ENCODE peak calls at places on chromosomes 7 and 10, in five cellular contexts. One of them, this sample, is unnamed. For H3K9me3, the result is how much of the 10 kb centered on the place peaks cover.

GRCh38 chr7:41029072-41029492 is 673.8 kb downstream of the INHBA start:
- ATAC-seq in heart left ventricle: no peak
- ATAC-seq in naive thymus-derived CD4-positive, alpha-beta T cell: no peak
- ATAC-seq in aorta: no peak
- ATAC-seq in A549: peak
- ATAC-seq in this sample: no peak

GRCh38 chr10:130160775-130161174 is 24.6 kb downstream of the GLRX3 start:
- ATAC-seq in naive thymus-derived CD4-positive, alpha-beta T cell: peak
- ATAC-seq in aorta: no peak
- ATAC-seq in heart left ventricle: no peak
- ATAC-seq in A549: no peak
- ATAC-seq in this sample: no peak

GRCh38 chr7:112162161-112163020 is 43.8 kb downstream of the DOCK4 start:
- ATAC-seq in aorta: peak
- ATAC-seq in naive thymus-derived CD4-positive, alpha-beta T cell: no peak
- ATAC-seq in heart left ventricle: peak
- ATAC-seq in A549: peak
- ATAC-seq in this sample: peak

GRCh38 chr10:71697938-71698709 is 21.5 kb downstream of the C10orf105 start:
- ATAC-seq in aorta: no peak
- ATAC-seq in A549: no peak
- ATAC-seq in naive thymus-derived CD4-positive, alpha-beta T cell: peak
- ATAC-seq in heart left ventricle: no peak
- ATAC-seq in this sample: no peak

GRCh38 chr7:147564771-147565476 is 1025.6 kb upstream of the C7orf33 start:
- ATAC-seq in A549: no peak
- ATAC-seq in heart left ventricle: no peak
- ATAC-seq in aorta: no peak
- ATAC-seq in naive thymus-derived CD4-positive, alpha-beta T cell: no peak
- ATAC-seq in this sample: no peak

GRCh38 chr7:141877365-141877764 is 36.1 kb upstream of the PRSS37 start:
- ATAC-seq in A549: no peak
- ATAC-seq in heart left ventricle: no peak
- ATAC-seq in aorta: no peak
- ATAC-seq in naive thymus-derived CD4-positive, alpha-beta T cell: no peak
- ATAC-seq in this sample: no peak

GRCh38 chr10:102809753-102810152 is 27.5 kb downstream of the CYP17A1 start:
- ATAC-seq in naive thymus-derived CD4-positive, alpha-beta T cell: no peak
- ATAC-seq in A549: no peak
- ATAC-seq in aorta: no peak
- ATAC-seq in heart left ventricle: no peak
- ATAC-seq in this sample: no peak

GRCh38 chr10:60894816-60895215 is 49.2 kb downstream of the RHOBTB1 start:
- ATAC-seq in heart left ventricle: no peak
- ATAC-seq in naive thymus-derived CD4-positive, alpha-beta T cell: no peak
- ATAC-seq in aorta: no peak
- ATAC-seq in A549: no peak
- ATAC-seq in this sample: no peak

GRCh38 chr10:19824397-19825342 is 8.4 kb downstream of the PLXDC2 start:
- ATAC-seq in naive thymus-derived CD4-positive, alpha-beta T cell: no peak
- ATAC-seq in heart left ventricle: peak
- ATAC-seq in aorta: no peak
- ATAC-seq in A549: no peak
- ATAC-seq in this sample: no peak

GRCh38 chr7:495761-496321 is 23.8 kb downstream of the PDGFA start:
- ATAC-seq in aorta: no peak
- ATAC-seq in naive thymus-derived CD4-positive, alpha-beta T cell: no peak
- ATAC-seq in heart left ventricle: no peak
- ATAC-seq in A549: no peak
- ATAC-seq in this sample: no peak

GRCh38 chr7:37441405-37441797 is 7.3 kb downstream of the ELMO1 start:
- ATAC-seq in naive thymus-derived CD4-positive, alpha-beta T cell: peak
- ATAC-seq in aorta: no peak
- ATAC-seq in A549: no peak
- ATAC-seq in heart left ventricle: no peak
- ATAC-seq in this sample: no peak

GRCh38 chr10:79454259-79454658 is 8.8 kb upstream of the ZCCHC24 start:
- ATAC-seq in heart left ventricle: no peak
- ATAC-seq in A549: no peak
- ATAC-seq in naive thymus-derived CD4-positive, alpha-beta T cell: no peak
- ATAC-seq in aorta: peak
- ATAC-seq in this sample: peak

GRCh38 chr7:85600425-85600824 is 413.6 kb upstream of the SEMA3D start:
- ATAC-seq in aorta: no peak
- ATAC-seq in A549: no peak
- ATAC-seq in naive thymus-derived CD4-positive, alpha-beta T cell: no peak
- ATAC-seq in heart left ventricle: no peak
- ATAC-seq in this sample: no peak
- H3K9me3 ChIP-seq in aorta: under half
- H3K9me3 ChIP-seq in A549: under half
- H3K9me3 ChIP-seq in naive thymus-derived CD4-positive, alpha-beta T cell: under half
- H3K9me3 ChIP-seq in heart left ventricle: under half
- H3K9me3 ChIP-seq in this sample: under half

DNA sequence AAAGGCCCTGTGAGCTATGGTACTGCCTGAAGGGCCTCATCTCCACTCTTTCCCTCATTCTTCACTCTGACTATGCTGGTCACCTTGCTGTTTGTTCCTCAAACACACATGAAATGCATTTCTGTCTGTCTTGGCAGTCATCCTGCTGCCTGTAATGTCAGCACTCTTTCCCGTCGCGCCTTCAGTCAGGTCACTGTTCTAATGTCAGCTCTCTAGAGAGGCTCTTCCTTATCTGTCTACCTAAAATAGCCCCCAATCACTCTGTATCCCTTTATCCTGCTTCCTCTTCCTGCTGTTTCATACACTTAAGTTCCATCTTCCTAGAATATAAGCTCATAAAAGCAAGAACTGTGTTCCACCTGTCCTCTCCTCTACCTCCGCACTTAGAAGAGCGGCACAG is 215.5 kb downstream of the ZNF33B start:
- ATAC-seq in aorta: no peak
- ATAC-seq in naive thymus-derived CD4-positive, alpha-beta T cell: no peak
- ATAC-seq in A549: no peak
- ATAC-seq in heart left ventricle: peak
- ATAC-seq in this sample: no peak
- H3K9me3 ChIP-seq in aorta: under half
- H3K9me3 ChIP-seq in naive thymus-derived CD4-positive, alpha-beta T cell: under half
- H3K9me3 ChIP-seq in A549: under half
- H3K9me3 ChIP-seq in heart left ventricle: under half
- H3K9me3 ChIP-seq in this sample: under half

GRCh38 chr10:62348029-62348428 is 26.1 kb upstream of the ZNF365 start:
- ATAC-seq in aorta: no peak
- ATAC-seq in naive thymus-derived CD4-positive, alpha-beta T cell: no peak
- ATAC-seq in heart left ventricle: no peak
- ATAC-seq in A549: no peak
- ATAC-seq in this sample: no peak

GRCh38 chr10:62341419-62341818 is 32.8 kb upstream of the ZNF365 start:
- ATAC-seq in heart left ventricle: no peak
- ATAC-seq in naive thymus-derived CD4-positive, alpha-beta T cell: no peak
- ATAC-seq in A549: no peak
- ATAC-seq in aorta: no peak
- ATAC-seq in this sample: no peak

DNA sequence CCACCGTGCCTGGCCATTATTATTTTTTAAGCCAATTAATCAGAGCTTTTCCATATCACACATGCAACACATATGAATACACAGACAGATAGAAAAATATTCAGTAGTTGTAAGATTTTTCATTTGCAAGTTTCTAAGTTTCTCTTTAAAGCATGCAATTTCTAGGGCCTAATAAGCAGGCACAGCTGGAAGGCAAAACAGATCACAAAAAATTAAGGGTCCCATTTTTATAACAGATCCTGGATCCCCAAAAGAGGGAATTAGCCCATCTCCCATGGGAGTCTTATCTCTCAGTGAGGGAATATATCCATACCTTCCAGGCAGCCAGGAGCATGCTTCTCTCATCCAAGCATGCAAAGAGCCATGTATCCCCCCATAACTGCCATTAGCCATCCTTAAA is 31.2 kb upstream of the ZNF365 start:
- ATAC-seq in aorta: no peak
- ATAC-seq in A549: no peak
- ATAC-seq in naive thymus-derived CD4-positive, alpha-beta T cell: no peak
- ATAC-seq in heart left ventricle: no peak
- ATAC-seq in this sample: no peak
- H3K9me3 ChIP-seq in aorta: under half
- H3K9me3 ChIP-seq in A549: under half
- H3K9me3 ChIP-seq in naive thymus-derived CD4-positive, alpha-beta T cell: under half
- H3K9me3 ChIP-seq in heart left ventricle: under half
- H3K9me3 ChIP-seq in this sample: half or more

GRCh38 chr7:149532654-149533053 is 35.0 kb upstream of the ZNF746 start:
- ATAC-seq in heart left ventricle: no peak
- ATAC-seq in aorta: no peak
- ATAC-seq in A549: no peak
- ATAC-seq in naive thymus-derived CD4-positive, alpha-beta T cell: no peak
- ATAC-seq in this sample: no peak
- H3K9me3 ChIP-seq in heart left ventricle: half or more
- H3K9me3 ChIP-seq in aorta: under half
- H3K9me3 ChIP-seq in A549: under half
- H3K9me3 ChIP-seq in naive thymus-derived CD4-positive, alpha-beta T cell: under half
- H3K9me3 ChIP-seq in this sample: under half

DNA sequence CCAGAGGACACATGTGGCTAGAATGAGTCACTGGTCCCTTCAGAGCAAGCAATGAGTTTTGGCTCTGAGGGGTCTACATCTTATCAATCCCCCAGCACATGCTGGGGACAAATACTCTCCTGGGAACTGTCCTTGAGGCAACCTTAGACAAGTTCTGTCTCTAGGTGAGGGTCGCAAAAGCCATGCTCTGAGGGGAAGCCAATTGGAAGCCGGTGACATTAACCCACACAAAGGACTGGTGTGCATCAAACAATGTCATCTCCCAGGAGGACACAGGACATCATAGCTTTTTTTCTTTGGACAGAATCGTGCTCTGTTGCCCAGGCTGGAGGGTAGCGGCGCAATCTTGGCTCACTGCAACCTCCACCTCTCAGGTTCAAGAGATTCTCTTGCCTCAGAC is 111.6 kb upstream of the ZNF722 start:
- ATAC-seq in A549: no peak
- ATAC-seq in aorta: no peak
- ATAC-seq in naive thymus-derived CD4-positive, alpha-beta T cell: no peak
- ATAC-seq in heart left ventricle: no peak
- ATAC-seq in this sample: no peak
- H3K9me3 ChIP-seq in A549: under half
- H3K9me3 ChIP-seq in aorta: under half
- H3K9me3 ChIP-seq in naive thymus-derived CD4-positive, alpha-beta T cell: under half
- H3K9me3 ChIP-seq in heart left ventricle: under half
- H3K9me3 ChIP-seq in this sample: under half

GRCh38 chr10:18551473-18551872 is 99.9 kb downstream of the NSUN6 start:
- ATAC-seq in naive thymus-derived CD4-positive, alpha-beta T cell: no peak
- ATAC-seq in aorta: no peak
- ATAC-seq in heart left ventricle: peak
- ATAC-seq in A549: no peak
- ATAC-seq in this sample: no peak

GRCh38 chr10:18561861-18562551 is 89.4 kb downstream of the NSUN6 start:
- ATAC-seq in A549: no peak
- ATAC-seq in aorta: no peak
- ATAC-seq in naive thymus-derived CD4-positive, alpha-beta T cell: no peak
- ATAC-seq in heart left ventricle: no peak
- ATAC-seq in this sample: no peak

GRCh38 chr10:18554479-18554878 is 96.9 kb downstream of the NSUN6 start:
- ATAC-seq in heart left ventricle: no peak
- ATAC-seq in naive thymus-derived CD4-positive, alpha-beta T cell: no peak
- ATAC-seq in aorta: no peak
- ATAC-seq in A549: no peak
- ATAC-seq in this sample: no peak

GRCh38 chr10:18557960-18558359 is 93.4 kb downstream of the NSUN6 start:
- ATAC-seq in heart left ventricle: no peak
- ATAC-seq in naive thymus-derived CD4-positive, alpha-beta T cell: no peak
- ATAC-seq in A549: no peak
- ATAC-seq in aorta: no peak
- ATAC-seq in this sample: no peak

DNA sequence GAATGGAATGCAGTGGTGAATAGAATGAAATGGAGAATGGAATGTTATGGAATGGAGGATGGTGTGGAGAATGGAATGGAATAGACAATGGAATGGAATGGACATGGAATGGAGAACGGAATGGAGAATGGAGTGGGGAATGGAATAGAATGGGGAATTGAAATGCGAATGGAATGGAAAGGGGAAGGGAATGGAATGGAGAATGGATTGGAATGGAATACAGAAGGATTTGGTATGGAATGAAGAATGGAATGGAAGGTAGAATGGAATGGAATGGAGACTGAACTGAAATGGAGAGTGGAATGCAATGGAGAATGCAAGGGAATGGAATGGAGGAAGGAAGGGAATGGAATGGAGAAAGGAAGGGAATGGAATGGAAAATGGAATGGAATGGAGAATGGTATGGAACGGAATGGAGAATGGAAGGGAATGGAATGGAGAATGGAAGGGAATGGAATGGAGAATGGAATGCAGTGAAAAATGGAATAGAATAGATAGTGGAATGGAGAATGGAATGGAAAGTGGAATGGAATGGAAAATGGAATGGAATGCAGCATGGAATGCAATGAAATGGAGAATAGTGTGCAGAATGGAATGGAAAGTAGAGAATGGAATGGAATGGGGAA is 94.8 kb downstream of the NSUN6 start:
- ATAC-seq in naive thymus-derived CD4-positive, alpha-beta T cell: no peak
- ATAC-seq in aorta: no peak
- ATAC-seq in A549: no peak
- ATAC-seq in heart left ventricle: no peak
- ATAC-seq in this sample: no peak
- H3K9me3 ChIP-seq in naive thymus-derived CD4-positive, alpha-beta T cell: under half
- H3K9me3 ChIP-seq in aorta: under half
- H3K9me3 ChIP-seq in A549: under half
- H3K9me3 ChIP-seq in heart left ventricle: under half
- H3K9me3 ChIP-seq in this sample: under half

DNA sequence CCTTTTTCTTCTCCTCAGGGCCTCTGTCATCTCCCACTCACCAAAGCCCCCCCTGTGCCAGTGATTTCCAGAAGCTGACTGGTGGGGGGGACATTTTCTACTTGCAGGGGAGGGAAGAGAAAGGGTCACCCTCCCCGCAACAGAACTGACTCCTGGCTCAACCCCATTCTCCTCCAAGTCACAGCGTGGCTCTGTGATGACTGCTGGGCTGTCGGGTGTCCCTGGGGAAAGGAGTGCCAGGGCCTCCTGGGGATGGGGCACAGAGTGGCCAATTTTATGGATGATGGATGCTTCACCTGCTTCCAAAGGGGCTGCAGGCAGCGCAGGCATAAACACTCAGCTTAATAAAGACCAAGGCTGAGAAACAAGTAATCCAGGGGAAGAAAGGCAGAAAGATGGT is 523.0 kb downstream of the PTPRN2 start:
- ATAC-seq in naive thymus-derived CD4-positive, alpha-beta T cell: no peak
- ATAC-seq in A549: no peak
- ATAC-seq in heart left ventricle: no peak
- ATAC-seq in aorta: no peak
- ATAC-seq in this sample: no peak
- H3K9me3 ChIP-seq in naive thymus-derived CD4-positive, alpha-beta T cell: under half
- H3K9me3 ChIP-seq in A549: under half
- H3K9me3 ChIP-seq in heart left ventricle: under half
- H3K9me3 ChIP-seq in aorta: under half
- H3K9me3 ChIP-seq in this sample: under half

GRCh38 chr7:157751951-157752673 is 415.3 kb downstream of the DNAJB6 start:
- ATAC-seq in aorta: no peak
- ATAC-seq in heart left ventricle: no peak
- ATAC-seq in A549: no peak
- ATAC-seq in naive thymus-derived CD4-positive, alpha-beta T cell: peak
- ATAC-seq in this sample: no peak
- H3K9me3 ChIP-seq in aorta: under half
- H3K9me3 ChIP-seq in heart left ventricle: under half
- H3K9me3 ChIP-seq in A549: under half
- H3K9me3 ChIP-seq in naive thymus-derived CD4-positive, alpha-beta T cell: under half
- H3K9me3 ChIP-seq in this sample: under half

GRCh38 chr7:13965077-13965476 is 24.4 kb downstream of the ETV1 start:
- ATAC-seq in naive thymus-derived CD4-positive, alpha-beta T cell: no peak
- ATAC-seq in heart left ventricle: no peak
- ATAC-seq in aorta: no peak
- ATAC-seq in A549: no peak
- ATAC-seq in this sample: no peak
- H3K9me3 ChIP-seq in naive thymus-derived CD4-positive, alpha-beta T cell: under half
- H3K9me3 ChIP-seq in heart left ventricle: under half
- H3K9me3 ChIP-seq in aorta: under half
- H3K9me3 ChIP-seq in A549: under half
- H3K9me3 ChIP-seq in this sample: under half

This sample was measured in gastroesophageal sphincter.